ENCODE peak calls at places on chromosomes 3 and 15, in four cellular contexts. One of them, this sample, is unnamed.

GRCh38 chr3:81445712-81446111 is 315.7 kb downstream of the GBE1 start:
- DNase-seq in T-helper 2 cell: no peak
- DNase-seq in SJSA1: no peak
- DNase-seq in dorsolateral prefrontal cortex: no peak
- DNase-seq in this sample: no peak

GRCh38 chr3:46905661-46906451 is 28.3 kb downstream of the PTH1R start:
- DNase-seq in T-helper 2 cell: no peak
- DNase-seq in SJSA1: no peak
- DNase-seq in dorsolateral prefrontal cortex: peak; percentile 1
- DNase-seq in this sample: no peak

GRCh38 chr3:12695916-12696315 is 32.0 kb upstream of the RAF1 start:
- DNase-seq in T-helper 2 cell: no peak
- DNase-seq in SJSA1: no peak
- DNase-seq in dorsolateral prefrontal cortex: no peak
- DNase-seq in this sample: no peak

GRCh38 chr15:91369823-91370222 is 269.8 kb downstream of the SV2B start:
- DNase-seq in T-helper 2 cell: no peak
- DNase-seq in SJSA1: no peak
- DNase-seq in dorsolateral prefrontal cortex: no peak
- DNase-seq in this sample: no peak

GRCh38 chr15:63234479-63234878 is 42.9 kb upstream of the APH1B start:
- DNase-seq in T-helper 2 cell: no peak
- DNase-seq in SJSA1: peak; percentile 79
- DNase-seq in dorsolateral prefrontal cortex: peak; percentile 5
- DNase-seq in this sample: no peak

GRCh38 chr15:100721758-100722550 is 119.6 kb downstream of the ASB7 start:
- DNase-seq in T-helper 2 cell: no peak
- DNase-seq in SJSA1: peak; percentile 89
- DNase-seq in dorsolateral prefrontal cortex: no peak
- DNase-seq in this sample: peak; percentile 99

GRCh38 chr3:76436895-76437294 is 603.0 kb upstream of the ROBO2 start:
- DNase-seq in T-helper 2 cell: no peak
- DNase-seq in SJSA1: no peak
- DNase-seq in dorsolateral prefrontal cortex: no peak
- DNase-seq in this sample: no peak

GRCh38 chr3:30113906-30114305 is 492.5 kb upstream of the TGFBR2 start:
- DNase-seq in T-helper 2 cell: no peak
- DNase-seq in SJSA1: no peak
- DNase-seq in dorsolateral prefrontal cortex: no peak
- DNase-seq in this sample: no peak

GRCh38 chr3:99730870-99731269 is 86.8 kb upstream of the CMSS1 start:
- DNase-seq in T-helper 2 cell: no peak
- DNase-seq in SJSA1: no peak
- DNase-seq in dorsolateral prefrontal cortex: no peak
- DNase-seq in this sample: no peak

GRCh38 chr15:91849749-91850161 is 3.8 kb upstream of the SLCO3A1 start:
- DNase-seq in T-helper 2 cell: peak; percentile 36
- DNase-seq in SJSA1: no peak
- DNase-seq in dorsolateral prefrontal cortex: no peak
- DNase-seq in this sample: peak; percentile 52

This sample was measured in SW 1271.